ENCODE peak calls at places on chromosomes 7 and 10, in five cellular contexts. One of them, this sample, is unnamed.
A peak's percentile ranks its signal among the peaks of the same experiment; 100 is the strongest.

GRCh38 chr7:44797329-44798258 is 1.1 kb downstream of the PPIA start:
- DNase-seq in GM13977: peak; percentile 85
- DNase-seq in CD4-positive, alpha-beta T cell: peak; percentile 70
- DNase-seq in heart left ventricle: peak; percentile 94
- DNase-seq in stomach: peak; percentile 87
- DNase-seq in this sample: peak; percentile 64

GRCh38 chr7:98251251-98251843 is 685 bp downstream of the TECPR1 start:
- DNase-seq in GM13977: peak; percentile 68
- DNase-seq in CD4-positive, alpha-beta T cell: peak; percentile 31
- DNase-seq in heart left ventricle: peak; percentile 57
- DNase-seq in stomach: peak; percentile 78
- DNase-seq in this sample: no peak

GRCh38 chr10:57983226-57983870 is 284.3 kb downstream of the IPMK start:
- DNase-seq in GM13977: no peak
- DNase-seq in CD4-positive, alpha-beta T cell: no peak
- DNase-seq in heart left ventricle: no peak
- DNase-seq in stomach: no peak
- DNase-seq in this sample: no peak

GRCh38 chr10:21531164-21531563 is 2.9 kb upstream of the MLLT10 start:
- DNase-seq in GM13977: no peak
- DNase-seq in CD4-positive, alpha-beta T cell: no peak
- DNase-seq in heart left ventricle: no peak
- DNase-seq in stomach: no peak
- DNase-seq in this sample: no peak

GRCh38 chr7:36175872-36176271 is 22.8 kb downstream of the EEPD1 start:
- DNase-seq in GM13977: no peak
- DNase-seq in CD4-positive, alpha-beta T cell: no peak
- DNase-seq in heart left ventricle: peak; percentile 50
- DNase-seq in stomach: no peak
- DNase-seq in this sample: no peak

GRCh38 chr10:116671274-116671926 is 50.6 kb downstream of the PNLIPRP2 start:
- DNase-seq in GM13977: no peak
- DNase-seq in CD4-positive, alpha-beta T cell: no peak
- DNase-seq in heart left ventricle: no peak
- DNase-seq in stomach: no peak
- DNase-seq in this sample: no peak

GRCh38 chr7:92953657-92954056 is 117.3 kb upstream of the CDK6 start:
- DNase-seq in GM13977: no peak
- DNase-seq in CD4-positive, alpha-beta T cell: no peak
- DNase-seq in heart left ventricle: no peak
- DNase-seq in stomach: no peak
- DNase-seq in this sample: no peak

GRCh38 chr7:132939495-132939894 is 142.4 kb downstream of the CHCHD3 start:
- DNase-seq in GM13977: no peak
- DNase-seq in CD4-positive, alpha-beta T cell: no peak
- DNase-seq in heart left ventricle: no peak
- DNase-seq in stomach: no peak
- DNase-seq in this sample: no peak

GRCh38 chr7:66903360-66904062 is 17.5 kb upstream of the TMEM248 start:
- DNase-seq in GM13977: no peak
- DNase-seq in CD4-positive, alpha-beta T cell: no peak
- DNase-seq in heart left ventricle: no peak
- DNase-seq in stomach: no peak
- DNase-seq in this sample: no peak

GRCh38 chr10:74898201-74898976 is 72.0 kb downstream of the KAT6B start:
- DNase-seq in GM13977: peak; percentile 17
- DNase-seq in CD4-positive, alpha-beta T cell: no peak
- DNase-seq in heart left ventricle: no peak
- DNase-seq in stomach: no peak
- DNase-seq in this sample: no peak

GRCh38 chr10:26790596-26790995 is 70.2 kb downstream of the ABI1 start:
- DNase-seq in GM13977: no peak
- DNase-seq in CD4-positive, alpha-beta T cell: no peak
- DNase-seq in heart left ventricle: no peak
- DNase-seq in stomach: no peak
- DNase-seq in this sample: no peak

GRCh38 chr10:133044502-133044901 is 43.2 kb upstream of the ADGRA1 start:
- DNase-seq in GM13977: no peak
- DNase-seq in CD4-positive, alpha-beta T cell: no peak
- DNase-seq in heart left ventricle: peak; percentile 75
- DNase-seq in stomach: no peak
- DNase-seq in this sample: no peak

GRCh38 chr10:93261961-93262610 is 188.4 kb downstream of the CYP26A1 start:
- DNase-seq in GM13977: no peak
- DNase-seq in CD4-positive, alpha-beta T cell: no peak
- DNase-seq in heart left ventricle: no peak
- DNase-seq in stomach: no peak
- DNase-seq in this sample: no peak

GRCh38 chr7:30562498-30562897 is 32.2 kb upstream of the GARS1 start:
- DNase-seq in GM13977: no peak
- DNase-seq in CD4-positive, alpha-beta T cell: no peak
- DNase-seq in heart left ventricle: no peak
- DNase-seq in stomach: no peak
- DNase-seq in this sample: no peak

GRCh38 chr10:112634096-112634830 is 187.2 kb downstream of the VTI1A start:
- DNase-seq in GM13977: no peak
- DNase-seq in CD4-positive, alpha-beta T cell: no peak
- DNase-seq in heart left ventricle: no peak
- DNase-seq in stomach: no peak
- DNase-seq in this sample: no peak

GRCh38 chr10:112628951-112629604 is 182.1 kb downstream of the VTI1A start:
- DNase-seq in GM13977: no peak
- DNase-seq in CD4-positive, alpha-beta T cell: no peak
- DNase-seq in heart left ventricle: no peak
- DNase-seq in stomach: no peak
- DNase-seq in this sample: no peak

GRCh38 chr10:112631501-112632410 is 184.7 kb downstream of the VTI1A start:
- DNase-seq in GM13977: no peak
- DNase-seq in CD4-positive, alpha-beta T cell: no peak
- DNase-seq in heart left ventricle: no peak
- DNase-seq in stomach: no peak
- DNase-seq in this sample: no peak
- TF ChIP-seq CTCF in GM13977: no peak
- TF ChIP-seq CTCF in CD4-positive, alpha-beta T cell: no peak
- TF ChIP-seq CTCF in heart left ventricle: no peak
- TF ChIP-seq CTCF in stomach: no peak
- TF ChIP-seq CTCF in this sample: peak; percentile 15

GRCh38 chr10:12068467-12069269 is at the start of gene DHTKD1:
- DNase-seq in GM13977: peak; percentile 99
- DNase-seq in CD4-positive, alpha-beta T cell: peak; percentile 98
- DNase-seq in heart left ventricle: peak; percentile 99
- DNase-seq in stomach: peak; percentile 99
- DNase-seq in this sample: peak; percentile 100
- TF ChIP-seq CTCF in GM13977: peak; percentile 15
- TF ChIP-seq CTCF in CD4-positive, alpha-beta T cell: peak; percentile 27
- TF ChIP-seq CTCF in heart left ventricle: peak; percentile 62
- TF ChIP-seq CTCF in stomach: peak; percentile 55
- TF ChIP-seq CTCF in this sample: peak; percentile 53

DNA sequence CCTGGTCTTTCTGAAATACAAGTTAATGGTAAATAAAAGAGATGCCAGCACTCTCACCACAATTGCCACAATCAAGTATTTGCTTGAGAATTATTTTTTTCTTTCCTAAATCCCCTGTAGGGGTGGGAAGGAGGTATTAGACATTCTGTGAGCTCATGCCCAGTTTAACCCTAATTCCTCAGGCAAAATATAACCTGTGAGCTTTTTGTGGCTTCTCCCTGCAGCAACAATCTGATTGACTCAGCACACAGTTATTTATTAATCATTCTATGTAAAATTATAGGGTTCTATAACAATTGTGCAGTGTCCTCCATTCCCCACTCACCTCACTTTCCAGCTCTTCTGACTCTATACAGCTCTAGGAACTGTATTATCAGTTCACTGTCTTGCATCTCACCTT is 66.3 kb downstream of the GLI3 start:
- DNase-seq in GM13977: no peak
- DNase-seq in CD4-positive, alpha-beta T cell: no peak
- DNase-seq in heart left ventricle: no peak
- DNase-seq in stomach: no peak
- DNase-seq in this sample: no peak
- TF ChIP-seq CTCF in GM13977: no peak
- TF ChIP-seq CTCF in CD4-positive, alpha-beta T cell: no peak
- TF ChIP-seq CTCF in heart left ventricle: no peak
- TF ChIP-seq CTCF in stomach: no peak
- TF ChIP-seq CTCF in this sample: no peak

DNA sequence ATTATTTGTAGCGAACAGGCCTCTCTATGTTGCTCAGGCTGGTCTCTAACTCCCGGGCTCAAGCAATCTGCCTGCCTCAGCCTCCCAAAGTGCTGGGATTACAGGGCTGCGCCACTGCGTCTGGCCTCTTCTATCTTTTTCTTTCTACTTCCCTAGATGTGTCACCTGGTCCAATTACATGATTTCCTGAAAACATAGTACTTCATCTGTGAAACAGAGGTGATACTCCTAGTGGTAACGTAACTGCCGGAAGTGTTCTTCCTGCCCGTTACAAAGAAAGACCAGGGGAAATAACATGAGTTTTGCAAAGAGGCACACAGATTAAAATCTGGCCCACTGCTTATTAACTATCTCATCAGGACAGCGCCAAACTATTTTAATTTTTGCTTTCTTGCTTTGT is 18.4 kb upstream of the HGF start:
- DNase-seq in GM13977: no peak
- DNase-seq in CD4-positive, alpha-beta T cell: no peak
- DNase-seq in heart left ventricle: no peak
- DNase-seq in stomach: no peak
- DNase-seq in this sample: no peak
- TF ChIP-seq CTCF in GM13977: no peak
- TF ChIP-seq CTCF in CD4-positive, alpha-beta T cell: no peak
- TF ChIP-seq CTCF in heart left ventricle: no peak
- TF ChIP-seq CTCF in stomach: no peak
- TF ChIP-seq CTCF in this sample: no peak

GRCh38 chr10:16804123-16804522 is 13.1 kb downstream of the RSU1 start:
- DNase-seq in GM13977: no peak
- DNase-seq in CD4-positive, alpha-beta T cell: no peak
- DNase-seq in heart left ventricle: no peak
- DNase-seq in stomach: no peak
- DNase-seq in this sample: no peak

GRCh38 chr10:16814081-16814480 is 3.1 kb downstream of the RSU1 start:
- DNase-seq in GM13977: no peak
- DNase-seq in CD4-positive, alpha-beta T cell: no peak
- DNase-seq in heart left ventricle: no peak
- DNase-seq in stomach: no peak
- DNase-seq in this sample: no peak

GRCh38 chr10:16811765-16812164 is 5.5 kb downstream of the RSU1 start:
- DNase-seq in GM13977: no peak
- DNase-seq in CD4-positive, alpha-beta T cell: no peak
- DNase-seq in heart left ventricle: no peak
- DNase-seq in stomach: no peak
- DNase-seq in this sample: no peak

GRCh38 chr10:16811292-16811691 is 5.9 kb downstream of the RSU1 start:
- DNase-seq in GM13977: no peak
- DNase-seq in CD4-positive, alpha-beta T cell: no peak
- DNase-seq in heart left ventricle: no peak
- DNase-seq in stomach: no peak
- DNase-seq in this sample: no peak

DNA sequence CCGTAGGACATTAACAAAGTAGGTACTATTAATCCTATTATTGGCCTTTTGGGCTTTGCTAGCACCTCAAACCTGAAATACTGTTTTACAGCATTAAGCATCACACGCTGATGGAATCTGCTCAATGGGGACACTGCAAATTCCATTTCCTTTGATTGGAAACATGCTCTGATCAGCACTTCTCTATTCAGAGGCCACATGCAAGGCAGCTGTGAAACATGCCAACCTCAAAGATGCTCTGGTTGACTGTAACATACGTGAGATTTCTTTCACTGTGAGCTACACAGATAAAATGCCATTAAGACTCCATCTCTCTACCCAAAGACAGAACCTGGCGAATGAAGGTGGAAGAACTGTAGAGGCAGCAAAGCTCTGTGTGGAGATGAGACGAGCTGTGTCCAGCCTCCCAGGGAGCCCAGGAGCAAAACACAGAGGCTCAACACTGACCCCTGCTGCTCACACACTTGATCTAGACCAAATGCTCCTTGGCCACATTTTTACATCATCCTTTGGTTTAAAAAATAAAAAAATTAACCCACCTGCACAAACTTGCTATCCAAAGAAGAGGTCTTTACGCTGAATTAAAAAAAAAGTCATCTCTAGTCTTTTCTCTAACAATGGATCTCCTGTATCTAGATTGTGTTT is 8.0 kb downstream of the RSU1 start:
- DNase-seq in GM13977: peak; percentile 57
- DNase-seq in CD4-positive, alpha-beta T cell: peak; percentile 46
- DNase-seq in heart left ventricle: peak; percentile 44
- DNase-seq in stomach: peak; percentile 38
- DNase-seq in this sample: peak; percentile 31
- TF ChIP-seq CTCF in GM13977: peak; percentile 78
- TF ChIP-seq CTCF in CD4-positive, alpha-beta T cell: peak; percentile 39
- TF ChIP-seq CTCF in heart left ventricle: peak; percentile 66
- TF ChIP-seq CTCF in stomach: peak; percentile 9
- TF ChIP-seq CTCF in this sample: peak; percentile 65

DNA sequence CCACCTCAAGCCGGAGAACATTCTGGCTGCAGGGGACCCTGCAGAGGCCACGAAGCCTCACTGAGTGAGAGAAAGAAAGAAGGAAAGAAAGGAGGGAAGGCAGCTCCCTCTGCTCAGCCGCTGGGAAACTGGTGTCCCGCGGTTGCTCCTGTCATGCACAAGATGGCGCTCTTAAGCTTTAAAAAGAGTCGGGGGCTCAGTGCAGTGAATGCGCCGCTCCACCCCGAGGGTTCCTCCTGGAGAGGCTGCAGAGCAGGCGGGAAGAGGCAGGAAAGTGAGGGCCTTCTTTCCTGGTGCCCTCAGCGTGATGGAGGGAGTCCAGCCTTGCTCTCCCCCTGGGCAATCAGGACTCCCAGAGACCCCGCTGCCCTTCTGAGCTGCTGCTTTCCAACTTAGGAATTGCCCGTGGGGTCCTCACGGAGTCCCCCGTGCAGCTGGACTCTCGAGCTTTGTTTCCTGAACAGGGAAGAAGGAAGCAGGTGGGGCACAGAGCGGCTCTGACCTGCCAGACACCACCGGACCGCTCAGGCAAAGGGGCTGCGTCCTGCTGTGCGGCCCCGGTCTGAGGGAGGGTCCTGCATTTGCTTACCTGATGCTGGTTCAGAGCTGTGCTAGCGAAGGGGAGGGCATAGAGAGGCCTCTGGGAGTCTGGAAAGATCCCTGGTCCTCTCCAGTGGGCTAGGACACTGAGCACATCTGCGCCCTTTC is 141.9 kb upstream of the MKI67 start:
- DNase-seq in GM13977: peak; percentile 42
- DNase-seq in CD4-positive, alpha-beta T cell: no peak
- DNase-seq in heart left ventricle: no peak
- DNase-seq in stomach: no peak
- DNase-seq in this sample: peak; percentile 57
- TF ChIP-seq CTCF in GM13977: peak; percentile 62
- TF ChIP-seq CTCF in CD4-positive, alpha-beta T cell: no peak
- TF ChIP-seq CTCF in heart left ventricle: peak; percentile 57
- TF ChIP-seq CTCF in stomach: no peak
- TF ChIP-seq CTCF in this sample: peak; percentile 87

GRCh38 chr10:104614245-104614831 is 26.8 kb upstream of the SORCS3 start:
- DNase-seq in GM13977: peak; percentile 43
- DNase-seq in CD4-positive, alpha-beta T cell: peak; percentile 6
- DNase-seq in heart left ventricle: no peak
- DNase-seq in stomach: no peak
- DNase-seq in this sample: no peak
- TF ChIP-seq CTCF in GM13977: peak; percentile 63
- TF ChIP-seq CTCF in CD4-positive, alpha-beta T cell: peak; percentile 36
- TF ChIP-seq CTCF in heart left ventricle: peak; percentile 21
- TF ChIP-seq CTCF in stomach: no peak
- TF ChIP-seq CTCF in this sample: peak; percentile 57

GRCh38 chr7:116290740-116291139 is 80.4 kb downstream of the TES start:
- DNase-seq in GM13977: no peak
- DNase-seq in CD4-positive, alpha-beta T cell: no peak
- DNase-seq in heart left ventricle: no peak
- DNase-seq in stomach: no peak
- DNase-seq in this sample: no peak
- TF ChIP-seq CTCF in GM13977: no peak
- TF ChIP-seq CTCF in CD4-positive, alpha-beta T cell: no peak
- TF ChIP-seq CTCF in heart left ventricle: peak; percentile 27
- TF ChIP-seq CTCF in stomach: no peak
- TF ChIP-seq CTCF in this sample: no peak

This sample was measured in progenitor cell of endocrine pancreas.